ENCODE peak calls at places on chromosomes 3 and 15, in four cellular contexts. One of them, this sample, is unnamed.

GRCh38 chr3:48428088-48428862 is 1.6 kb downstream of the PLXNB1 start:
- DNase-seq in spleen: no peak
- DNase-seq in astrocyte of the spinal cord: no peak
- DNase-seq in AG04449: no peak
- DNase-seq in this sample: no peak

GRCh38 chr3:61560452-61561373 is 658 bp upstream of the PTPRG start:
- DNase-seq in spleen: peak
- DNase-seq in astrocyte of the spinal cord: peak
- DNase-seq in AG04449: peak
- DNase-seq in this sample: peak

GRCh38 chr3:191136347-191136746 is 62.7 kb upstream of the OSTN start:
- DNase-seq in spleen: no peak
- DNase-seq in astrocyte of the spinal cord: peak
- DNase-seq in AG04449: no peak
- DNase-seq in this sample: no peak

GRCh38 chr3:97613139-97613538 is 151.4 kb upstream of the ARL6 start:
- DNase-seq in spleen: no peak
- DNase-seq in astrocyte of the spinal cord: no peak
- DNase-seq in AG04449: no peak
- DNase-seq in this sample: no peak

GRCh38 chr15:96230557-96231181 is 99.8 kb upstream of the NR2F2 start:
- DNase-seq in spleen: no peak
- DNase-seq in astrocyte of the spinal cord: peak
- DNase-seq in AG04449: no peak
- DNase-seq in this sample: no peak

GRCh38 chr3:88784925-88785324 is 322.5 kb upstream of the EPHA3 start:
- DNase-seq in spleen: no peak
- DNase-seq in astrocyte of the spinal cord: no peak
- DNase-seq in AG04449: no peak
- DNase-seq in this sample: no peak

GRCh38 chr3:4824948-4825325 is 154.3 kb upstream of the BHLHE40 start:
- DNase-seq in spleen: no peak
- DNase-seq in astrocyte of the spinal cord: peak
- DNase-seq in AG04449: peak
- DNase-seq in this sample: no peak

GRCh38 chr3:172201136-172201989 is 162.0 kb downstream of the FNDC3B start:
- DNase-seq in spleen: peak
- DNase-seq in astrocyte of the spinal cord: peak
- DNase-seq in AG04449: peak
- DNase-seq in this sample: peak

GRCh38 chr3:14467723-14468620 is 65.6 kb downstream of the SLC6A6 start:
- DNase-seq in spleen: no peak
- DNase-seq in astrocyte of the spinal cord: no peak
- DNase-seq in AG04449: no peak
- DNase-seq in this sample: no peak

GRCh38 chr3:111690242-111690641 is 95.1 kb upstream of the ZBED2 start:
- DNase-seq in spleen: no peak
- DNase-seq in astrocyte of the spinal cord: peak
- DNase-seq in AG04449: no peak
- DNase-seq in this sample: peak

GRCh38 chr15:31333119-31333518 is 6.5 kb downstream of the KLF13 start:
- DNase-seq in spleen: peak
- DNase-seq in astrocyte of the spinal cord: no peak
- DNase-seq in AG04449: no peak
- DNase-seq in this sample: no peak

GRCh38 chr3:186705882-186706780 is 11.0 kb upstream of the KNG1 start:
- DNase-seq in spleen: no peak
- DNase-seq in astrocyte of the spinal cord: no peak
- DNase-seq in AG04449: no peak
- DNase-seq in this sample: no peak

GRCh38 chr15:36090276-36090946 is 489.0 kb upstream of the CDIN1 start:
- DNase-seq in spleen: no peak
- DNase-seq in astrocyte of the spinal cord: no peak
- DNase-seq in AG04449: no peak
- DNase-seq in this sample: no peak

GRCh38 chr3:183085634-183086390 is 13.5 kb downstream of the MCCC1 start:
- DNase-seq in spleen: peak
- DNase-seq in astrocyte of the spinal cord: peak
- DNase-seq in AG04449: peak
- DNase-seq in this sample: no peak

GRCh38 chr3:65604863-65605526 is 433.7 kb downstream of the MAGI1 start:
- DNase-seq in spleen: no peak
- DNase-seq in astrocyte of the spinal cord: peak
- DNase-seq in AG04449: no peak
- DNase-seq in this sample: peak

GRCh38 chr3:126378341-126378751 is 16.4 kb upstream of the CFAP100 start:
- DNase-seq in spleen: peak
- DNase-seq in astrocyte of the spinal cord: no peak
- DNase-seq in AG04449: no peak
- DNase-seq in this sample: no peak

GRCh38 chr15:66956672-66957540 is 108.5 kb upstream of the SMAD3 start:
- DNase-seq in spleen: no peak
- DNase-seq in astrocyte of the spinal cord: no peak
- DNase-seq in AG04449: no peak
- DNase-seq in this sample: no peak

GRCh38 chr15:77021803-77022381 is 27.0 kb downstream of the PSTPIP1 start:
- DNase-seq in spleen: peak
- DNase-seq in astrocyte of the spinal cord: peak
- DNase-seq in AG04449: peak
- DNase-seq in this sample: no peak

DNA sequence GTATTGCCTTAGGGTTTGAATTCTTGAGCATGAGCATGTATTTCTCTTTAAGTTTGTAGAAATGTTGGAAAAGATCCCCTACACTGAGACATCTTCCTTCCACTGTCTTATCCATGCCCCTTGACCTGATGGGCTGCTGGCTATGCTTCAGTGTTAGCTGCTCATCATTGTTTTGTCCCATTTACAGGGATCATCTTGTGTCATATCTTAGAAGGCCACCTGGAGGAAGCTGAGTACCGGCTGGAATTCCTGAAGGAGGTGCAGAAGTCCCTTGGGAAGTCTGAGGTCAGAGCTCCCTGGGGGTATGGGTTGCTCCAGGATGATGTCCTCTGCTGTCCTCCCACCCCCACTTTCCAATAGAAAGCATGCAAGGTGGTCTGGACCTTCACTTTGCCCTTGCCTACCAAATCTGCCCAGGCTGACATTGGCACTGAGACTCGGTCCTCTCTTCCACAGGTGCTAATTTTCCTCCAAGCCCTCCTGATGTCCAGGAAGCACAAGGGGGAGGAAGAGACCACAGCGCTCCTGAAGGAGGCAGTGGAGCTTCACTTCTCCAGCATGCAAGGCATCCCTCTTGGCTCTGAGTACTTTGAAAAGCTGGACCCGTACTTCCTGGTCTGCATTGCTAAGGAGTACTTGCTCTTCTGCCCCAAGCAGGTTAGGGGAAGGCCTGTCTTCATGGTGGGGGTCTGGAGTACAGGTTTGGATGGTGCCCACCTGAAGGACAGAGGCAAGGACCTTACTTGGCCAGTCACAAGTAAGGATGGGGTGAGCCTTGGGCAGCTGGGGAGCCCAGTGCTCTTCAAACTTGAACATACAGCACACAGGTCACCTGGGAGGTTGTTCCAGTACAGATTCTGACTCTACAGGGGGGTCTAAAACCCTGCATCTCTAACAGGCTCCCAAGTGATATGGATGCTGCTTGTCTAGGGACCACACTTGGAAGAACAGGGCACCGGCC is 17.7 kb downstream of the TTC21A start:
- DNase-seq in spleen: peak
- DNase-seq in astrocyte of the spinal cord: peak
- DNase-seq in AG04449: no peak
- DNase-seq in this sample: no peak
- TF ChIP-seq CTCF in spleen: no peak
- TF ChIP-seq CTCF in astrocyte of the spinal cord: peak
- TF ChIP-seq CTCF in AG04449: peak
- TF ChIP-seq CTCF in this sample: peak

DNA sequence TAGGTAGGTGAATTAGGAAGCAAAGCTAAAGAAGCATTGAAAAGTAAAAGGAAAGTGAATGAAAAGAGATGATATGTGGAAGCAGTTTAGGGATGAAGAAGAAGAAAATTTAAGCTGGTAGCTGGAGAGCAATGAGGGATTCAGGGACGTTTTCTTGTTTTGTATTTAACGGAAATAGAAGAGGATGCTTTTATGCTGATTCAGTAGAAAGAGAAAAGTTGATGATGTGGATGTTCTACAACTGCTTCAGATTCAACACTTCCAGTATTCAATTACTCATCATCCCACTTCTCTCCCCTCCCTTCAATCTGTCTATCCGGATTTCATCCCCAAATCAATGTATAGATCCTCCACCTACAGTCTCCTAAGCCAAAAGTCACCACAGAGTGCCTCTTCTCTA is 448.2 kb upstream of the CCDC54 start:
- DNase-seq in spleen: no peak
- DNase-seq in astrocyte of the spinal cord: no peak
- DNase-seq in AG04449: no peak
- DNase-seq in this sample: no peak
- H3K4me3 ChIP-seq in spleen: no peak
- H3K4me3 ChIP-seq in astrocyte of the spinal cord: no peak
- H3K4me3 ChIP-seq in AG04449: no peak
- H3K4me3 ChIP-seq in this sample: no peak

DNA sequence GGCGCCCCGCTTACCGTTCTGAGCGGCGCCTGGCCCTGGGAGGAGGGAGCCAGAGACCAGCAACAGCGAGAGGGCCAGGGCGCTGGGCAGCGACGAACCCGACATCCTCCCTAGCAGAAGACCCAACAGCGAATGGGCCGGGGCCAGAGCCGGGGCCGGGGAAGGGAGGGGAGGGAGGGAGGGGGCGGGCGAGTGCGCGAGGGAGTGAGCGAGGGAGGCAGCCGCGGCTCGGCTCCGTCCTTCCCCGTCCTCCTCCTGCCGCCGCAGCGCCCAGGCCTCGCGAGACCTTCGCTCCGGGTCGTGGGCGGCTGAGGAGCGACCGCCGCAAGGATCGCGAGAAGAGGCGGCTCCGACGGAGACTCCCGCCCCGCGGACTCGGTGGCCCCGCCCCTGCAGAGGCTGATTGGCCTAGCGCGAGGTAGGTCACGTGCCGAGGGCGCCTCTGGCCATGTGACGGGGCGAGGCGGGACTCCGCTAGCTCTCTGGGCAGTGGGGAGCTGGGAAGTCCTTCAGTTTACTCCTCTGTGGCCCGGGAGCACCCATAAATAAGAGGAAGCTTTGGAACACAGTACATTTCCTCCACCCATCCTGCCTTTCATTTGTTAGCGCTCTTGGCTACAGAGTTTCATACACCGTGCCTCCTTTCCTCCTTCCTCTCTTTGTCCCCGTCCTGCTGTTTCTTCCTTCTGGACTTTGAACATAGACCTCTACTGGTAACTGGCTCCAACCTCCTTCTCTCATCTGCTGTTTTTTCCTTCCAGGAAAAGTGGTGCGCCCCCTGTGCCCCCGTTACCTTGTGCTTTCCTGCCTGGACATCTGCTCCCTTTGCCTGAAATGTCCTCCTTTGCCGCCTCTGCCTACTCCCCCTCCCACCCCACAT is at the start of gene NPTN:
- DNase-seq in spleen: peak
- DNase-seq in astrocyte of the spinal cord: peak
- DNase-seq in AG04449: peak
- DNase-seq in this sample: peak
- TF ChIP-seq CTCF in spleen: no peak
- TF ChIP-seq CTCF in astrocyte of the spinal cord: peak
- TF ChIP-seq CTCF in AG04449: no peak
- TF ChIP-seq CTCF in this sample: no peak

DNA sequence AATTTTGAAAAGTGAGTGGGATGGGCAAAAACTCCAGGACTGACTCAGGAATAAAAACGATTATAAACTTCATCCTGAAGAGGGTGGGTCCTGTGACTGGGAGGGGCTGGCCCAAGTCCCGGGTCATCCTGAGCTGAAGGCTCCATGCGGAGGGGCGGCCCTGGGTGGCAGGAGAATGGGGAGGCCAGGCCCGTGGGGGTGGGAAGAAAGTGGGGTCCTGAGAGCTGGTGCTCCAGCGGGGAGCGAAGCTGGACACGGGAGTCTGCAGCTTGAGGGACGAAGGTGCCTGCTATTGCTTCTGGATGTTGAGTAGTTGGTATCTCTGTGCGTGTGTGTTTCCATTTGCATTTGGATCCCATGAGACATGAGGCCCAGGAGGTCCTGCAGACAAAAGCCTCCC is 4.7 kb upstream of the OCA2 start:
- DNase-seq in spleen: peak
- DNase-seq in astrocyte of the spinal cord: no peak
- DNase-seq in AG04449: no peak
- DNase-seq in this sample: no peak
- H3K4me3 ChIP-seq in spleen: no peak
- H3K4me3 ChIP-seq in astrocyte of the spinal cord: no peak
- H3K4me3 ChIP-seq in AG04449: no peak
- H3K4me3 ChIP-seq in this sample: no peak

GRCh38 chr15:81133782-81134461 is at the start of gene CFAP161:
- DNase-seq in spleen: no peak
- DNase-seq in astrocyte of the spinal cord: peak
- DNase-seq in AG04449: no peak
- DNase-seq in this sample: peak
- TF ChIP-seq CTCF in spleen: no peak
- TF ChIP-seq CTCF in astrocyte of the spinal cord: peak
- TF ChIP-seq CTCF in AG04449: no peak
- TF ChIP-seq CTCF in this sample: no peak

DNA sequence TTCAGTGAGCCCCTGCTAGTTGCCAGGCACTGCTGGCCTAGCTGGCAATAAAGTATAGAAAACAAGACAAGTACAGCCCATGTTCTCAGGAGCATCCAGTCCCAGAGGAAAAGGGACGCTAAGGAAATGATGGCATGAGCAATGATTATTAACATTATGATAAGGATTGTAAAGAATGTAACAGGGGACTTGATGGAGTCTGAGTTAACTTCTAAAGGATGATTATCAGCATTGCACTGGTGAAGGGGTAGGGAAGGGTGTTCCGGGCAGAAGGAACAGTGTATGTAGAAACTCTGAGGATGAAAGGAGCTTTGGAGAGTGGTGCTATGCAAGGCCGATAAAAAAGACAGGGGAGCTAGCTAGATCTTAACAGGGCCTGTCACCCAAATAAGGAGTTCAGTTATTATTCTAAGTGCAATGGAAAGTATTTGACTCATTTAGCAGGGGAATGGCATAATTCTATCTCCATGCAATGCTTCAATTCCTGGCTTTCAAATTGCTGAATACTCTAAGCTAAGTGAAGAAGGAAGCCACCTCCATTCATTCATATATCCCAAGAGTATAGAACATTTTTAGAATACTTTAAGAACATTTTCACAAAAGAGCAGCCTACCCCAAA is 258.2 kb upstream of the STT3B start:
- DNase-seq in spleen: no peak
- DNase-seq in astrocyte of the spinal cord: peak
- DNase-seq in AG04449: no peak
- DNase-seq in this sample: no peak
- H3K4me3 ChIP-seq in spleen: no peak
- H3K4me3 ChIP-seq in astrocyte of the spinal cord: no peak
- H3K4me3 ChIP-seq in AG04449: no peak
- H3K4me3 ChIP-seq in this sample: no peak

DNA sequence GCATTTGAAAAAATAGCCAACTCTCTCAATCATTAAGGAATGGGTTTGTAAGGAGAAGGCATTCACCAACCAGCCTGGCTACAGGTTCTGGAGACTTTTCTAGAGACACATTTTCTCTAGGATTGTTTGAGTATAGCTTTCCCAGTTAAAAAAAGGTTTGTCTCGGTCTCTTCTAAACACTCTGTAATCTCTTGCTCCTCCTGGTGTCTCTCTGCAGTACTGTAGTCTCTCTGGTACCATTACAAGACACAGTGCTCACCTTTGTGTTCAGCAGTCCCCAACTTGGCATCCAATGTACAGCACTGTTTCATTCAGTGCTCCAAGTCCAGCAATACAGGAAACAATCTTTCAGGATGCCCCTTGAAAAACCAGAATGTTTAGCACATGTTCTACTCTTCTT is 534.4 kb downstream of the ZNF385D start:
- DNase-seq in spleen: no peak
- DNase-seq in astrocyte of the spinal cord: peak
- DNase-seq in AG04449: no peak
- DNase-seq in this sample: no peak
- TF ChIP-seq CTCF in spleen: no peak
- TF ChIP-seq CTCF in astrocyte of the spinal cord: peak
- TF ChIP-seq CTCF in AG04449: peak
- TF ChIP-seq CTCF in this sample: peak